ENCODE peak calls at places on chromosomes 11 and 22, in seven cellular contexts. V, Z, X, A, F, R and B are unnamed samples.

GRCh38 chr11:65133724-65134123 is 595 bp downstream of the SYVN1 start:
- DNase-seq in X (no peak), F (no peak), A (peak), V (no peak), R (no peak), Z (no peak), B (no peak)

GRCh38 chr11:1130276-1131032 is 27.3 kb upstream of the MUC5AC start:
- DNase-seq in A (no peak), Z (peak), R (no peak), F (no peak), V (no peak), X (no peak), B (no peak)

GRCh38 chr22:50112151-50113118 is 22.6 kb downstream of the MOV10L1 start:
- DNase-seq in X (no peak), R (no peak), F (peak), Z (no peak), A (no peak), V (no peak), B (no peak)

GRCh38 chr11:134468796-134469195 is 56.8 kb upstream of the B3GAT1 start:
- DNase-seq in R (no peak), X (no peak), A (no peak), V (no peak), Z (no peak), F (no peak), B (no peak)

GRCh38 chr11:27179334-27179733 is 138.7 kb downstream of the BBOX1 start:
- DNase-seq in X (no peak), A (no peak), F (no peak), Z (no peak), R (no peak), V (no peak), B (no peak)

GRCh38 chr11:128946646-128947045 is 4.0 kb upstream of the TP53AIP1 start:
- DNase-seq in X (no peak), F (no peak), R (no peak), Z (no peak), A (no peak), V (no peak), B (no peak)

GRCh38 chr11:68542617-68543016 is 82.1 kb downstream of the PPP6R3 start:
- DNase-seq in V (no peak), F (no peak), R (no peak), Z (no peak), X (no peak), A (no peak), B (no peak)

GRCh38 chr11:1546077-1546535 is 26.0 kb downstream of the DUSP8 start:
- DNase-seq in X (no peak), A (no peak), Z (peak), R (no peak), F (no peak), V (no peak), B (no peak)

GRCh38 chr22:23683545-23683944 is 7.3 kb upstream of the RGL4 start:
- DNase-seq in R (no peak), V (no peak), X (no peak), A (no peak), F (no peak), Z (no peak), B (peak)

GRCh38 chr11:64900263-64900678 is 16.7 kb downstream of the ATG2A start:
- DNase-seq in Z (no peak), R (no peak), F (no peak), V (no peak), A (no peak), X (peak), B (no peak)

GRCh38 chr22:32951807-32952153 is 106.4 kb downstream of the SYN3 start:
- DNase-seq in V (no peak), A (no peak), X (no peak), Z (no peak), R (no peak), F (no peak), B (no peak)

GRCh38 chr11:45646275-45646970 is 19.0 kb downstream of the CHST1 start:
- DNase-seq in A (no peak), R (no peak), X (peak), F (no peak), Z (no peak), V (no peak), B (no peak)

GRCh38 chr11:126573325-126574076 is 218.0 kb downstream of the ST3GAL4 start:
- DNase-seq in V (no peak), R (no peak), A (no peak), Z (peak), F (peak), X (no peak), B (no peak)

GRCh38 chr11:60700689-60701508 is 1.5 kb downstream of the MS4A8 start:
- DNase-seq in X (no peak), V (no peak), F (peak), R (no peak), Z (peak), A (no peak), B (no peak)

GRCh38 chr22:47190957-47191323 is 428.5 kb downstream of the TBC1D22A start:
- DNase-seq in X (no peak), V (no peak), F (no peak), Z (no peak), R (no peak), A (peak), B (peak)

GRCh38 chr11:2432628-2433071 is 11.7 kb downstream of the TRPM5 start:
- DNase-seq in R (no peak), Z (no peak), A (peak), F (no peak), X (no peak), V (peak), B (no peak)

GRCh38 chr11:66619080-66619554 is 2.7 kb downstream of the RBM14 start:
- DNase-seq in X (peak), A (no peak), R (no peak), Z (no peak), V (no peak), F (peak), B (no peak)

GRCh38 chr22:31177420-31178162 is 17.6 kb downstream of the RNF185 start:
- DNase-seq in F (no peak), V (no peak), X (no peak), R (no peak), A (no peak), Z (peak), B (no peak)

GRCh38 chr11:42974510-42974909 is 337.3 kb upstream of the API5 start:
- DNase-seq in V (no peak), X (no peak), R (no peak), F (peak), Z (no peak), A (no peak), B (no peak)

GRCh38 chr22:48948575-48949170 is 879.0 kb downstream of the BRD1 start:
- DNase-seq in V (no peak), X (no peak), Z (no peak), F (no peak), A (peak), R (no peak), B (peak)

GRCh38 chr22:46060292-46061123 is 83.5 kb upstream of the WNT7B start:
- DNase-seq in F (no peak), X (no peak), V (no peak), A (no peak), Z (peak), R (no peak), B (no peak)

GRCh38 chr11:34916810-34917780 is 677 bp downstream of the PDHX start:
- DNase-seq in A (no peak), V (no peak), Z (no peak), X (no peak), F (no peak), R (no peak), B (no peak)

GRCh38 chr22:27107824-27108223 is 450.4 kb downstream of the MIAT start:
- DNase-seq in R (peak), V (no peak), A (no peak), Z (peak), X (no peak), F (peak), B (no peak)

GRCh38 chr22:38290347-38290746 is 17.5 kb upstream of the TMEM184B start:
- DNase-seq in X (no peak), F (no peak), Z (no peak), V (no peak), R (no peak), A (no peak), B (no peak)

GRCh38 chr22:19971276-19972124 is 29.9 kb upstream of the TXNRD2 start:
- DNase-seq in V (no peak), X (no peak), A (peak), R (no peak), Z (no peak), F (no peak), B (no peak)

GRCh38 chr11:125170406-125171031 is 6.0 kb downstream of the PKNOX2 start:
- DNase-seq in F (no peak), V (no peak), X (no peak), A (no peak), Z (no peak), R (no peak), B (no peak)

GRCh38 chr11:76696756-76697155 is 26.2 kb upstream of the LRRC32 start:
- DNase-seq in R (no peak), X (no peak), V (no peak), F (no peak), Z (no peak), A (no peak), B (no peak)

GRCh38 chr11:44327730-44328691 is 18.1 kb upstream of the ALX4 start:
- DNase-seq in V (no peak), R (no peak), F (no peak), X (no peak), Z (peak), A (peak), B (no peak)

GRCh38 chr11:19444231-19444630 is 203.5 kb upstream of the E2F8 start:
- DNase-seq in F (peak), V (no peak), X (no peak), A (no peak), Z (no peak), R (no peak), B (no peak)

GRCh38 chr11:57379732-57380131 is 1.2 kb downstream of the PRG3 start:
- DNase-seq in R (no peak), V (no peak), Z (no peak), X (no peak), F (peak), A (no peak), B (no peak)

GRCh38 chr22:45852826-45853225 is 124.1 kb downstream of the WNT7B start:
- DNase-seq in Z (no peak), A (no peak), F (peak), X (no peak), R (no peak), V (no peak), B (no peak)

GRCh38 chr11:693415-693831 is 1.6 kb downstream of the DEAF1 start:
- DNase-seq in X (no peak), R (no peak), F (peak), Z (peak), V (no peak), A (no peak), B (no peak)

GRCh38 chr11:102489469-102490145 is 37.0 kb upstream of the TMEM123 start:
- DNase-seq in A (no peak), R (no peak), F (no peak), X (no peak), Z (no peak), V (no peak), B (no peak)

GRCh38 chr11:36421546-36422155 is 88.4 kb downstream of the TRAF6 start:
- DNase-seq in X (no peak), V (no peak), R (no peak), F (no peak), Z (no peak), A (no peak), B (no peak)

GRCh38 chr11:33941637-33942160 is 49.8 kb upstream of the LMO2 start:
- DNase-seq in F (peak), A (no peak), X (no peak), R (no peak), V (peak), Z (no peak), B (no peak)

GRCh38 chr11:61477734-61478148 is 30.8 kb upstream of the LRRC10B start:
- DNase-seq in A (peak), F (peak), X (peak), Z (peak), R (no peak), V (peak), B (no peak)

GRCh38 chr11:8233691-8234424 is 29.8 kb downstream of the LMO1 start:
- DNase-seq in R (no peak), Z (peak), V (no peak), X (no peak), A (no peak), F (no peak), B (no peak)